ENCODE peak calls at places on chromosomes 3 and 15, in four cellular contexts. T, S, Z and V are unnamed samples.

GRCh38 chr3:144015133-144015532 is 43.5 kb downstream of the DIPK2A start:
- DNase-seq in T (no peak), S (no peak), Z (no peak), V (no peak)

GRCh38 chr15:78775472-78775871 is 35.8 kb downstream of the ADAMTS7 start:
- DNase-seq in T (no peak), S (no peak), Z (no peak), V (no peak)

GRCh38 chr3:135041586-135041985 is 246.5 kb downstream of the EPHB1 start:
- DNase-seq in T (no peak), S (no peak), Z (no peak), V (no peak)

GRCh38 chr3:100769693-100770092 is 60.4 kb downstream of the TFG start:
- DNase-seq in T (no peak), S (no peak), Z (no peak), V (no peak)

GRCh38 chr3:75262661-75263060 is 401.5 kb upstream of the FRG2C start:
- DNase-seq in T (no peak), S (no peak), Z (no peak), V (no peak)

GRCh38 chr3:150371741-150372254 is 36.3 kb upstream of the TSC22D2 start:
- DNase-seq in T (no peak), S (peak; percentile 43), Z (peak; percentile 20), V (no peak)

GRCh38 chr3:136023264-136023978 is 57.9 kb downstream of the PPP2R3A start:
- DNase-seq in T (no peak), S (no peak), Z (no peak), V (no peak)

GRCh38 chr15:75063338-75063737 is 39.9 kb downstream of the PPCDC start:
- DNase-seq in T (no peak), S (no peak), Z (no peak), V (no peak)

GRCh38 chr15:33068007-33068441 is 126.5 kb downstream of the FMN1 start:
- DNase-seq in T (no peak), S (peak; percentile 87), Z (no peak), V (peak; percentile 75)

GRCh38 chr15:78050851-78051250 is 26.7 kb downstream of the TBC1D2B start:
- DNase-seq in T (no peak), S (no peak), Z (no peak), V (no peak)

GRCh38 chr15:78842519-78842918 is 30.2 kb upstream of the MORF4L1 start:
- DNase-seq in T (no peak), S (no peak), Z (no peak), V (no peak)

GRCh38 chr3:134231131-134231530 is 19.5 kb downstream of the RYK start:
- DNase-seq in T (no peak), S (no peak), Z (no peak), V (no peak)

GRCh38 chr3:181288145-181288544 is 298.6 kb upstream of the DNAJC19 start:
- DNase-seq in T (no peak), S (no peak), Z (no peak), V (no peak)

GRCh38 chr3:21073561-21073960 is 677.4 kb downstream of the ZNF385D start:
- DNase-seq in T (no peak), S (no peak), Z (no peak), V (no peak)

GRCh38 chr3:11507719-11508118 is 136.0 kb downstream of the VGLL4 start:
- DNase-seq in T (no peak), S (no peak), Z (no peak), V (no peak)

GRCh38 chr3:184566441-184567414 is 5.1 kb downstream of the EPHB3 start:
- DNase-seq in T (no peak), S (peak; percentile 60), Z (no peak), V (no peak)

GRCh38 chr3:193240436-193240849 is 579 bp upstream of the PLAAT1 start:
- DNase-seq in T (no peak), S (no peak), Z (no peak), V (no peak)

GRCh38 chr3:183545688-183546087 is 9.8 kb downstream of the KLHL6 start:
- DNase-seq in T (no peak), S (no peak), Z (no peak), V (no peak)

GRCh38 chr15:82105458-82106205 is 59.8 kb upstream of the MEX3B start:
- DNase-seq in T (no peak), S (no peak), Z (no peak), V (no peak)

GRCh38 chr3:177725165-177725564 is 527.9 kb upstream of the TBL1XR1 start:
- DNase-seq in T (no peak), S (no peak), Z (no peak), V (no peak)

GRCh38 chr15:76964157-76964556 is 30.8 kb upstream of the PSTPIP1 start:
- DNase-seq in T (no peak), S (no peak), Z (no peak), V (no peak)

GRCh38 chr3:195766671-195767070 is 45.1 kb downstream of the MUC4 start:
- DNase-seq in T (peak; percentile 70), S (no peak), Z (no peak), V (no peak)

GRCh38 chr3:64548200-64548889 is 139.5 kb downstream of the ADAMTS9 start:
- DNase-seq in T (no peak), S (peak; percentile 83), Z (peak; percentile 82), V (peak; percentile 70)

GRCh38 chr3:71201939-71202338 is 381.6 kb downstream of the FOXP1 start:
- DNase-seq in T (no peak), S (peak; percentile 69), Z (peak; percentile 84), V (no peak)

GRCh38 chr15:87547470-87548181 is 708.9 kb downstream of the NTRK3 start:
- DNase-seq in T (no peak), S (no peak), Z (no peak), V (no peak)

GRCh38 chr3:66270726-66271125 is 49.9 kb downstream of the SLC25A26 start:
- DNase-seq in T (no peak), S (no peak), Z (no peak), V (no peak)

DNA sequence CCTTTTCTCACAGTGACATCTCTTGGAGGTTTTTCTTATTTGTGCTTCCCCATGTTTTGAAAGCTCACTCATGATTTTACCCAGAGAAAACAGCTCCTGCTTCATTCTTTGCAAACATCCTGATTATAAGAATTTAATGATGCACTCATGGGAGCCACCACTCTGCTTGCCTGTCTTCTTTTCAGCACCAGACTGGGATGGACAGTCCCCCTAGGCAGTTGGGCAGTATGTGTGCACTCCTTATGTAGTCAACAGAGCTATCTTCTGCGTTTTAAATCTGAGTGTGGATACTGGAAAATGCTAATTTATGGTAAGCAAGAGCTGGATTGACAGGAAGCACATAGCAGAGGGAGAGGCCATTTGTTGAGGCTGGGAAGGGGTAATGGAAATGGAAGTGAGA is 276.1 kb downstream of the AGBL1 start:
- DNase-seq in T (no peak), S (no peak), Z (no peak), V (no peak)
- H3K9me3 ChIP-seq in T (no peaks in the 10 kb centered on the region), S (peaks cover 6% of the 10 kb centered on the region), Z (no peaks in the 10 kb centered on the region), V (no peaks in the 10 kb centered on the region)

GRCh38 chr3:59812188-59812587 is 762.4 kb upstream of the CFAP20DC start:
- DNase-seq in T (no peak), S (no peak), Z (no peak), V (no peak)
- H3K4me3 ChIP-seq in T (no peak overlapping the region), S (no peak overlapping the region), Z (no peak overlapping the region), V (no peak overlapping the region)

GRCh38 chr15:25054329-25054728 is 99.5 kb downstream of the SNRPN start:
- DNase-seq in T (no peak), S (peak; percentile 19), Z (no peak), V (no peak)

GRCh38 chr15:25054943-25055342 is 100.2 kb downstream of the SNRPN start:
- DNase-seq in T (no peak), S (no peak), Z (no peak), V (no peak)

GRCh38 chr15:25052191-25052999 is 97.6 kb downstream of the SNRPN start:
- DNase-seq in T (peak; percentile 48), S (peak; percentile 15), Z (no peak), V (peak; percentile 49)

GRCh38 chr15:25053000-25053815 is 98.4 kb downstream of the SNRPN start:
- DNase-seq in T (peak; percentile 54), S (peak; percentile 11), Z (peak; percentile 5), V (no peak)

DNA sequence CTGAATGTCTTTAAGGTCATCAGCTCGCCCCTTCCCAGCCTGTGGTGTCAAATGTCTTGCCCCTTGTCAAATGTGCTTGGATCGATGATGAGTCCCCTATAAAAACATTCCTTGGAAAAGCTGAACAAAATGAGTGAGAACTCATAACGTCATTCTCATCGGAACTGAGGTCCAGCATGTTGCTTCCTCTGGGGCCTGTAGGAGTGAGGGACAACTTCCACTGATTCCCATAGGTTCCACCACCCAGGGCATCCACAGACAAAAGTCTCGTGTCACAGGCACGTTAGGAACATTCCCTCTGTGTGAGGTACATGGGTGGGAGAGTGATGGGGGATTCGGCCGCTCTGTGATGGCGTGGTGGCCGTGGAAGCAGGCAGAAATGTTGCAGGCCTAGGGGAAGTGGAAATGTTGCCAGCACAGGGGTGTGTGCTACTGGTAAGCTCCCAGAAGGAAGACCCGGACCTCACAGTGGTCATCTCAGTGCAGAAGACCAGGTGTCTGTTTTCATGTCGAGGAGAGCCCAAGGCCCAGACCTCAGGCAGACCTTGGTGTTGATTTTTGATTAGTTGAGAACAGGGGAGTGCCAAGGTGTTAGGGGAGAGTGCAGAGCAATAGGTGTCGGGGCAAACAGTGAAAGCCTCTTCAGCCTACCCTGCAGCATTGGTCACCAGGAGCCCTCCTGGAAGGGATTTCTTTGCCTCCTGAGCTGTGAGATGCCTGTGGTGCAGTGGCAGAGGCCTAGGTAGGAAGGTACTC is 96.8 kb downstream of the SNRPN start:
- DNase-seq in T (peak; percentile 41), S (no peak), Z (no peak), V (no peak)
- H3K9me3 ChIP-seq in T (peaks cover 87% of the 10 kb centered on the region), S (peaks cover 100% of the 10 kb centered on the region), Z (peaks cover 92% of the 10 kb centered on the region), V (peaks cover 100% of the 10 kb centered on the region)

GRCh38 chr3:56061227-56061626 is 407.0 kb downstream of the ERC2 start:
- DNase-seq in T (no peak), S (no peak), Z (no peak), V (no peak)
- H3K4me3 ChIP-seq in T (no peak overlapping the region), S (no peak overlapping the region), Z (no peak overlapping the region), V (no peak overlapping the region)

GRCh38 chr3:178822722-178823121 is 248.9 kb downstream of the ZMAT3 start:
- DNase-seq in T (no peak), S (no peak), Z (no peak), V (no peak)

GRCh38 chr3:178823140-178823539 is 248.5 kb downstream of the ZMAT3 start:
- DNase-seq in T (no peak), S (no peak), Z (peak; percentile 36), V (no peak)

GRCh38 chr3:178823556-178824229 is 247.9 kb downstream of the ZMAT3 start:
- DNase-seq in T (no peak), S (no peak), Z (peak; percentile 36), V (no peak)

DNA sequence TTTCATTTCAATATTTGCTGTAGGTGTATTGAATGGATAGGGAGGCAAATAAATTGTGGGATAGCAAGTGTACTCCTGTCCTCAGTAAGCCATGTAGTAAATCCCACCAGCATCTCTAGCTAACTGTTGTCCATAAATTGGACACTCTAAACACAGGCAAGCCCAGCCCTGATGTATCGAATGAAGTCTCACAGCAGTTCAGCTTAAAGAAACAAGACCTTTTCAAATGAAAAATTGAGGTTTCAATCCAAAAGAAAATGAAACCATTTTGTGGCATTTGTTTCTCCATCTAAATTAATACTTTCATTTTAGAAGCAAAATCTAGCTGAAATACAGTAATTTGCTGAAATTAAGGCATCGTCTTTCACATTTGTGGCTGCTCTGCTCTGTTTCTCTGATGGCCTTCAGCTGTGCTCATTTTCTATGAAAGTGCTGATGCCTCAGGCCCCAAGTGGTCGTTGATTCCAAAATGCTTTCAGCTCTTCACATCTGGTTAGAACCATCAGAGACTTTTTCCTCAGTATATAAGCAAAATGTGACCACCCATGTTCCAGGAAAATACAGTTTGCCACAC is 245.1 kb downstream of the ZMAT3 start:
- DNase-seq in T (no peak), S (no peak), Z (no peak), V (no peak)
- H3K9me3 ChIP-seq in T (no peaks in the 10 kb centered on the region), S (no peaks in the 10 kb centered on the region), Z (no peaks in the 10 kb centered on the region), V (no peaks in the 10 kb centered on the region)